ENCODE peak calls at places on chromosomes 5 and 9, in six cellular contexts. B is anterior cingulate cortex, Z is left cardiac atrium, I is suprapubic skin, K is sciatic nerve, D is cardiac muscle cell. W is an unnamed sample.

GRCh38 chr5:56095579-56096102 is 100.9 kb upstream of the IL6ST start:
- DNase-seq in I (no peak), Z (no peak), D (no peak), K (no peak), B (no peak), W (no peak)

GRCh38 chr5:139600336-139600949 is 39.3 kb downstream of the UBE2D2 start:
- DNase-seq in K (no peak), Z (no peak), I (no peak), B (no peak), D (no peak), W (no peak)

GRCh38 chr5:180474569-180474968 is 19.6 kb upstream of the CNOT6 start:
- DNase-seq in Z (no peak), B (no peak), D (no peak), I (no peak), K (no peak), W (no peak)

GRCh38 chr5:2887401-2888348 is 136.2 kb upstream of the IRX2 start:
- DNase-seq in B (no peak), K (peak; percentile 42), Z (no peak), D (no peak), I (peak; percentile 60), W (no peak)

GRCh38 chr5:79578876-79579275 is 33.4 kb upstream of the TENT2 start:
- DNase-seq in B (no peak), K (no peak), I (no peak), D (no peak), Z (no peak), W (no peak)

GRCh38 chr9:694499-695154 is 146.9 kb upstream of the DMRT1 start:
- DNase-seq in B (peak; percentile 26), K (no peak), D (no peak), I (no peak), Z (peak; percentile 42), W (peak; percentile 63)

GRCh38 chr5:119302916-119303897 is 52.6 kb upstream of the TNFAIP8 start:
- DNase-seq in K (no peak), Z (no peak), B (no peak), I (no peak), D (no peak), W (no peak)

GRCh38 chr5:141603912-141604311 is 14.9 kb downstream of the DIAPH1 start:
- DNase-seq in Z (no peak), I (no peak), K (no peak), B (no peak), D (no peak), W (no peak)

GRCh38 chr9:89533396-89534187 is 35.7 kb upstream of the SEMA4D start:
- DNase-seq in D (no peak), Z (no peak), B (no peak), K (no peak), I (no peak), W (no peak)

GRCh38 chr9:82597225-82598158 is 465.4 kb downstream of the RASEF start:
- DNase-seq in B (no peak), I (no peak), Z (peak; percentile 18), K (no peak), D (no peak), W (no peak)

GRCh38 chr9:125538092-125538473 is 168.9 kb downstream of the MAPKAP1 start:
- DNase-seq in D (no peak), B (no peak), I (no peak), K (no peak), Z (no peak), W (no peak)

GRCh38 chr9:99606955-99607354 is 214.7 kb upstream of the NR4A3 start:
- DNase-seq in K (no peak), I (no peak), B (no peak), D (no peak), Z (no peak), W (no peak)

GRCh38 chr9:113695901-113696300 is 180.2 kb upstream of the ZNF618 start:
- DNase-seq in D (no peak), Z (no peak), B (no peak), K (no peak), I (no peak), W (no peak)

GRCh38 chr5:45113726-45114125 is 305.0 kb downstream of the MRPS30 start:
- DNase-seq in K (no peak), B (no peak), D (no peak), Z (no peak), I (no peak), W (no peak)

GRCh38 chr5:155943516-155944407 is 383.2 kb upstream of the SGCD start:
- DNase-seq in Z (peak; percentile 60), D (peak; percentile 71), K (peak; percentile 61), I (no peak), B (peak; percentile 34), W (no peak)

GRCh38 chr5:80346055-80346454 is 26.3 kb downstream of the SPZ1 start:
- DNase-seq in D (peak; percentile 34), B (no peak), Z (no peak), K (no peak), I (no peak), W (no peak)

GRCh38 chr9:82488702-82489578 is 500.4 kb downstream of the SPATA31D1 start:
- DNase-seq in Z (peak; percentile 21), D (no peak), B (no peak), I (no peak), K (no peak), W (no peak)

GRCh38 chr5:24905123-24905522 is 260.3 kb upstream of the CDH10 start:
- DNase-seq in D (no peak), K (no peak), Z (no peak), B (no peak), I (no peak), W (no peak)

GRCh38 chr5:157860898-157861894 is 2.3 kb upstream of the CLINT1 start:
- DNase-seq in K (no peak), I (no peak), D (no peak), B (no peak), Z (no peak), W (no peak)

GRCh38 chr5:136192015-136192525 is 892 bp downstream of the SMIM32 start:
- DNase-seq in B (no peak), I (no peak), D (no peak), Z (no peak), K (no peak), W (no peak)

GRCh38 chr9:135123735-135124134 is 36.3 kb downstream of the OLFM1 start:
- DNase-seq in D (peak; percentile 29), I (no peak), K (no peak), B (no peak), Z (no peak), W (peak; percentile 81)

GRCh38 chr9:134196911-134197310 is 32.5 kb upstream of the RNU6ATAC start:
- DNase-seq in Z (no peak), B (no peak), I (peak; percentile 47), D (no peak), K (peak; percentile 26), W (no peak)

GRCh38 chr5:124867064-124867707 is 120.7 kb upstream of the ZNF608 start:
- DNase-seq in D (no peak), K (no peak), I (no peak), Z (no peak), B (no peak), W (no peak)

GRCh38 chr9:115142502-115143265 is 24.7 kb upstream of the TNC start:
- DNase-seq in Z (no peak), I (no peak), B (no peak), K (no peak), D (no peak), W (peak; percentile 20)

GRCh38 chr9:14307989-14308750 is 5.8 kb downstream of the NFIB start:
- DNase-seq in I (no peak), D (no peak), Z (no peak), B (no peak), K (no peak), W (no peak)

GRCh38 chr5:11047625-11048024 is 286.6 kb upstream of the DAP start:
- DNase-seq in I (no peak), K (no peak), Z (no peak), D (no peak), B (no peak), W (no peak)

GRCh38 chr5:177575488-177575887 is 16.5 kb upstream of the TMED9 start:
- DNase-seq in Z (no peak), I (no peak), K (no peak), B (no peak), D (no peak), W (no peak)

GRCh38 chr9:110183208-110184145 is 24.5 kb downstream of the C9orf152 start:
- DNase-seq in Z (peak; percentile 42), D (peak; percentile 81), I (no peak), K (peak; percentile 69), B (peak; percentile 30), W (no peak)

GRCh38 chr5:95384485-95385213 is 6.5 kb upstream of the FAM81B start:
- DNase-seq in B (no peak), Z (no peak), K (no peak), I (no peak), D (no peak), W (no peak)

GRCh38 chr5:87120518-87121314 is 147.0 kb upstream of the RASA1 start:
- DNase-seq in I (no peak), Z (no peak), B (no peak), K (no peak), D (no peak), W (no peak)

GRCh38 chr5:88145603-88146467 is 122.8 kb downstream of the TMEM161B start:
- DNase-seq in K (no peak), D (peak; percentile 23), Z (no peak), I (no peak), B (no peak), W (peak; percentile 80)

GRCh38 chr9:81871695-81872094 is 56.5 kb upstream of the SPATA31D4 start:
- DNase-seq in K (no peak), D (no peak), I (no peak), B (no peak), Z (no peak), W (no peak)

GRCh38 chr5:58460727-58461286 is 921 bp upstream of the PLK2 start:
- DNase-seq in D (peak; percentile 93), I (peak; percentile 94), Z (peak; percentile 93), B (peak; percentile 81), K (peak; percentile 97), W (peak; percentile 87)

GRCh38 chr9:85554349-85554748 is 187.4 kb downstream of the AGTPBP1 start:
- DNase-seq in I (no peak), Z (no peak), D (no peak), K (no peak), B (no peak), W (no peak)

W was measured in C1 segment of cervical spinal cord.